ENCODE peak calls at places on chromosomes 1 and 21, in nine cellular contexts. One of them, this sample, is unnamed.

GRCh38 chr1:82801151-82801550 is 1000.4 kb downstream of the ADGRL2 start:
- DNase-seq in upper lobe of right lung: no peak
- DNase-seq in uterus: no peak
- DNase-seq in left lung: no peak
- DNase-seq in CD8-positive, alpha-beta T cell: no peak
- DNase-seq in psoas muscle: no peak
- DNase-seq in pancreas: no peak
- DNase-seq in heart right ventricle: no peak
- DNase-seq in SJSA1: no peak
- DNase-seq in this sample: no peak

GRCh38 chr1:109659145-109659544 is 3.2 kb downstream of the GSTM4 start:
- DNase-seq in upper lobe of right lung: no peak
- DNase-seq in CD8-positive, alpha-beta T cell: no peak
- DNase-seq in left lung: no peak
- DNase-seq in uterus: no peak
- DNase-seq in pancreas: no peak
- DNase-seq in SJSA1: no peak
- DNase-seq in heart right ventricle: no peak
- DNase-seq in psoas muscle: no peak
- DNase-seq in this sample: no peak

GRCh38 chr1:27388337-27389005 is 4.0 kb upstream of the GPR3 start:
- DNase-seq in CD8-positive, alpha-beta T cell: peak; percentile 59
- DNase-seq in SJSA1: no peak
- DNase-seq in uterus: peak; percentile 66
- DNase-seq in left lung: peak; percentile 66
- DNase-seq in heart right ventricle: peak; percentile 68
- DNase-seq in upper lobe of right lung: peak; percentile 81
- DNase-seq in pancreas: no peak
- DNase-seq in psoas muscle: peak; percentile 79
- DNase-seq in this sample: peak; percentile 83

GRCh38 chr21:33229776-33230517 is at the start of gene IFNAR2:
- DNase-seq in CD8-positive, alpha-beta T cell: peak; percentile 70
- DNase-seq in psoas muscle: peak; percentile 87
- DNase-seq in uterus: peak; percentile 81
- DNase-seq in left lung: peak; percentile 81
- DNase-seq in upper lobe of right lung: peak; percentile 90
- DNase-seq in SJSA1: peak; percentile 66
- DNase-seq in pancreas: peak; percentile 88
- DNase-seq in heart right ventricle: peak; percentile 85
- DNase-seq in this sample: peak; percentile 85

GRCh38 chr1:237327061-237327460 is 285.1 kb downstream of the RYR2 start:
- DNase-seq in SJSA1: no peak
- DNase-seq in left lung: no peak
- DNase-seq in CD8-positive, alpha-beta T cell: no peak
- DNase-seq in pancreas: no peak
- DNase-seq in uterus: no peak
- DNase-seq in psoas muscle: no peak
- DNase-seq in upper lobe of right lung: no peak
- DNase-seq in heart right ventricle: no peak
- DNase-seq in this sample: no peak

GRCh38 chr1:228245111-228245510 is 37.3 kb downstream of the OBSCN start:
- DNase-seq in upper lobe of right lung: no peak
- DNase-seq in CD8-positive, alpha-beta T cell: no peak
- DNase-seq in psoas muscle: no peak
- DNase-seq in pancreas: no peak
- DNase-seq in uterus: no peak
- DNase-seq in left lung: no peak
- DNase-seq in SJSA1: no peak
- DNase-seq in heart right ventricle: no peak
- DNase-seq in this sample: no peak

GRCh38 chr1:216462061-216462775 is 39.0 kb upstream of the USH2A start:
- DNase-seq in SJSA1: no peak
- DNase-seq in pancreas: no peak
- DNase-seq in upper lobe of right lung: no peak
- DNase-seq in psoas muscle: no peak
- DNase-seq in heart right ventricle: no peak
- DNase-seq in uterus: no peak
- DNase-seq in left lung: no peak
- DNase-seq in CD8-positive, alpha-beta T cell: no peak
- DNase-seq in this sample: no peak

GRCh38 chr1:179554394-179554793 is 21.4 kb downstream of the NPHS2 start:
- DNase-seq in left lung: no peak
- DNase-seq in psoas muscle: no peak
- DNase-seq in uterus: no peak
- DNase-seq in pancreas: no peak
- DNase-seq in SJSA1: no peak
- DNase-seq in heart right ventricle: no peak
- DNase-seq in CD8-positive, alpha-beta T cell: no peak
- DNase-seq in upper lobe of right lung: no peak
- DNase-seq in this sample: no peak

GRCh38 chr21:39882186-39882882 is 15.1 kb downstream of the PCP4 start:
- DNase-seq in SJSA1: no peak
- DNase-seq in heart right ventricle: no peak
- DNase-seq in psoas muscle: no peak
- DNase-seq in pancreas: no peak
- DNase-seq in left lung: no peak
- DNase-seq in uterus: no peak
- DNase-seq in CD8-positive, alpha-beta T cell: no peak
- DNase-seq in upper lobe of right lung: no peak
- DNase-seq in this sample: no peak

GRCh38 chr1:19438552-19439196 is 46.7 kb downstream of the CAPZB start:
- DNase-seq in psoas muscle: no peak
- DNase-seq in pancreas: no peak
- DNase-seq in CD8-positive, alpha-beta T cell: no peak
- DNase-seq in upper lobe of right lung: no peak
- DNase-seq in left lung: no peak
- DNase-seq in SJSA1: no peak
- DNase-seq in uterus: no peak
- DNase-seq in heart right ventricle: no peak
- DNase-seq in this sample: peak; percentile 16

GRCh38 chr1:109814993-109815786 is 51.5 kb upstream of the EPS8L3 start:
- DNase-seq in upper lobe of right lung: no peak
- DNase-seq in SJSA1: peak; percentile 37
- DNase-seq in CD8-positive, alpha-beta T cell: no peak
- DNase-seq in psoas muscle: no peak
- DNase-seq in uterus: no peak
- DNase-seq in heart right ventricle: no peak
- DNase-seq in pancreas: no peak
- DNase-seq in left lung: no peak
- DNase-seq in this sample: no peak

GRCh38 chr1:89298461-89298860 is 25.8 kb upstream of the GBP5 start:
- DNase-seq in CD8-positive, alpha-beta T cell: no peak
- DNase-seq in psoas muscle: no peak
- DNase-seq in heart right ventricle: no peak
- DNase-seq in uterus: no peak
- DNase-seq in pancreas: no peak
- DNase-seq in left lung: no peak
- DNase-seq in SJSA1: no peak
- DNase-seq in upper lobe of right lung: no peak
- DNase-seq in this sample: no peak

GRCh38 chr1:245894843-245895242 is 612.2 kb downstream of the SMYD3 start:
- DNase-seq in SJSA1: no peak
- DNase-seq in CD8-positive, alpha-beta T cell: no peak
- DNase-seq in heart right ventricle: no peak
- DNase-seq in left lung: no peak
- DNase-seq in upper lobe of right lung: no peak
- DNase-seq in psoas muscle: no peak
- DNase-seq in pancreas: no peak
- DNase-seq in uterus: no peak
- DNase-seq in this sample: peak; percentile 5

GRCh38 chr1:50279622-50280320 is 143.5 kb downstream of the DMRTA2 start:
- DNase-seq in pancreas: no peak
- DNase-seq in left lung: no peak
- DNase-seq in psoas muscle: no peak
- DNase-seq in SJSA1: no peak
- DNase-seq in heart right ventricle: no peak
- DNase-seq in uterus: no peak
- DNase-seq in upper lobe of right lung: no peak
- DNase-seq in CD8-positive, alpha-beta T cell: no peak
- DNase-seq in this sample: peak; percentile 16

GRCh38 chr1:201009967-201010645 is 13.4 kb downstream of the KIF21B start:
- DNase-seq in left lung: no peak
- DNase-seq in pancreas: peak; percentile 42
- DNase-seq in psoas muscle: peak; percentile 26
- DNase-seq in CD8-positive, alpha-beta T cell: no peak
- DNase-seq in heart right ventricle: no peak
- DNase-seq in upper lobe of right lung: no peak
- DNase-seq in SJSA1: no peak
- DNase-seq in uterus: no peak
- DNase-seq in this sample: no peak

GRCh38 chr1:165284471-165284870 is 72.0 kb downstream of the LMX1A start:
- DNase-seq in heart right ventricle: no peak
- DNase-seq in pancreas: no peak
- DNase-seq in psoas muscle: no peak
- DNase-seq in upper lobe of right lung: no peak
- DNase-seq in uterus: no peak
- DNase-seq in CD8-positive, alpha-beta T cell: no peak
- DNase-seq in left lung: no peak
- DNase-seq in SJSA1: no peak
- DNase-seq in this sample: no peak

DNA sequence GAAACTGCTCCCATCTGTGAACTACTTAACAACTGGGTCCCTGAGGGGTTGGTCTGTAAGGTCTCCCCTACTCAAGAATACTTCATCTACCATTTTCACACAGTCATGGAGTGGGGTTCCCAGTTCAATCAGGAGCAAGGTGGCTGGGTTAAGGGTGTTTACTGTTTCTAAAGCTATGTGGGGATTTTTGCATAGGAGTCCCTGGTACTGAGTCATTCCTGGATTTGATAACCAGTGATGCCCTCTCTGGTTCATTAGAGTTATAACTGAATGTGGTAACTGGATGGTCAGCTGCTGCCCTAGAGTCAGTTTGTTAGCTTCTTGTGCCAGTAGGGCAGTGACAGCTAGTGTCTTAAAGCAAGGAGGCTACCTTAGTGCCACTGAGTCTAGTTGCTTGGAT is 29.4 kb upstream of the KCNJ15 start:
- DNase-seq in heart right ventricle: no peak
- DNase-seq in left lung: no peak
- DNase-seq in SJSA1: no peak
- DNase-seq in psoas muscle: no peak
- DNase-seq in upper lobe of right lung: no peak
- DNase-seq in uterus: no peak
- DNase-seq in CD8-positive, alpha-beta T cell: no peak
- DNase-seq in pancreas: no peak
- DNase-seq in this sample: no peak
- H3K9me3 ChIP-seq in heart right ventricle: no peaks in the 10 kb centered on the region
- H3K9me3 ChIP-seq in left lung: peaks cover 6% of the 10 kb centered on the region
- H3K9me3 ChIP-seq in SJSA1: peaks cover 47% of the 10 kb centered on the region
- H3K9me3 ChIP-seq in psoas muscle: peaks cover 35% of the 10 kb centered on the region
- H3K9me3 ChIP-seq in upper lobe of right lung: peaks cover 23% of the 10 kb centered on the region
- H3K9me3 ChIP-seq in uterus: no peaks in the 10 kb centered on the region
- H3K9me3 ChIP-seq in CD8-positive, alpha-beta T cell: peaks cover 12% of the 10 kb centered on the region
- H3K9me3 ChIP-seq in pancreas: peaks cover 4% of the 10 kb centered on the region
- H3K9me3 ChIP-seq in this sample: peaks cover 54% of the 10 kb centered on the region

DNA sequence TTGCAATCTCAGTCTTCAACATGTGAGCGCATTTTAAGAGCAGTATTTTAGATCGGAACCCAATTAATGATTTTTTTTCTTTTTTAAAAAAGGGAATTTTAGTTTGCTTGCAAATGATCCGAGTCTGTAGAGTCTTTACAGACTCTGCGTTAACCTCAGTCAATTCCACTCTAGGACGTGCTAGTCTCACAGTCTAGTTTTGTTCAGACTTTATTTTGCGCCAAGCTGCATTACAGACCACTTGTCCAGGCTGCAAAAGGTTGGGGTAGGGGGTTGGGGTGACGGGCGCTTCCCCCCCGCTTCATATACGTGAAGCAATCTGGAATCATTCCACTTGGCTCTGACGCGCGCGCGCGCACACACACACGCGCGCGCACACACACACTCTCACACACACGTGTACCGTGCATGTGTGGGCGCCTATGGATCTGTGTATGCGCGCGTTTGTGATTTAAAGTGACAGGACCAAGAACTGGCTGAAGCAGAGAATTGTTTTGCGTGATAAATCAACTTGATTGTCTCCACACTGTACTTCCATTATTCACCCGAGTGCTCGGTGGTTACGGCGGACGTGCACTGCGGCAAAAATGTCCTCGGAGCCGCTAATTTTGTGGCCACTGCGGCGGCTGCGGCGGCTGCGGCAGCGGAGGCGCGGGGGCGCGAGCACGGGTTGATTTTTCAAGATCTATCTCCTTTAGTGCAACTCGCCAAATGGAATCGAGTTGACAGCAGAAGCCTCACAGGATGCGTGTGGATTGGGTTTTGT is 25.5 kb upstream of the NFIA start:
- DNase-seq in pancreas: peak; percentile 85
- DNase-seq in left lung: peak; percentile 67
- DNase-seq in uterus: peak; percentile 60
- DNase-seq in heart right ventricle: peak; percentile 60
- DNase-seq in upper lobe of right lung: peak; percentile 81
- DNase-seq in SJSA1: no peak
- DNase-seq in CD8-positive, alpha-beta T cell: no peak
- DNase-seq in psoas muscle: peak; percentile 77
- DNase-seq in this sample: peak; percentile 51
- H3K27me3 ChIP-seq in pancreas: no peaks in the 10 kb centered on the region
- H3K27me3 ChIP-seq in left lung: peaks cover 53% of the 10 kb centered on the region
- H3K27me3 ChIP-seq in uterus: no peaks in the 10 kb centered on the region
- H3K27me3 ChIP-seq in heart right ventricle: no peaks in the 10 kb centered on the region
- H3K27me3 ChIP-seq in upper lobe of right lung: no peaks in the 10 kb centered on the region
- H3K27me3 ChIP-seq in SJSA1: peaks cover 5% of the 10 kb centered on the region
- H3K27me3 ChIP-seq in CD8-positive, alpha-beta T cell: no peaks in the 10 kb centered on the region
- H3K27me3 ChIP-seq in psoas muscle: no peaks in the 10 kb centered on the region
- H3K27me3 ChIP-seq in this sample: no peaks in the 10 kb centered on the region

DNA sequence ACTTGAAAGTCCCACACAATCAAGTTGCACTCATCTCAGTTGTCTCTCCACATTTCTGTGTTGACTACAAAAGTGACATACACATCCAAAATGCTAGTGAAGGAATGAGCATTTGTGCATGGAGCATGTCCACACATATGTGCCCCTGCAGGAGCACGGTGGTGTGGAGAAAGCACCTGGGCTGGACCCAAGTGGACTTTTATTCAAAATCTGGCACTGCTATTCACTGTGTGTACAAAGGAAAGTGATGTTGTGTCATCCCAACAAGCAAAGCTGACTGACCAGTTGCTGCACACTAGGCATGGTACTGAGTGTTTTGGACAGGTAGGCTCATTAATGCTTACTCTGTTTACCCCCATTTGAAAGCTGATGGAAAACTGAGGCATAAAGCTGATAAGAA is 19.3 kb downstream of the CEP104 start:
- DNase-seq in uterus: no peak
- DNase-seq in upper lobe of right lung: no peak
- DNase-seq in SJSA1: no peak
- DNase-seq in heart right ventricle: no peak
- DNase-seq in psoas muscle: no peak
- DNase-seq in left lung: no peak
- DNase-seq in CD8-positive, alpha-beta T cell: no peak
- DNase-seq in pancreas: no peak
- DNase-seq in this sample: no peak
- H3K4me3 ChIP-seq in uterus: no peak overlapping the region
- H3K4me3 ChIP-seq in upper lobe of right lung: no peak overlapping the region
- H3K4me3 ChIP-seq in SJSA1: no peak overlapping the region
- H3K4me3 ChIP-seq in heart right ventricle: no peak overlapping the region
- H3K4me3 ChIP-seq in psoas muscle: no peak overlapping the region
- H3K4me3 ChIP-seq in left lung: no peak overlapping the region
- H3K4me3 ChIP-seq in CD8-positive, alpha-beta T cell: no peak overlapping the region
- H3K4me3 ChIP-seq in pancreas: no peak overlapping the region
- H3K4me3 ChIP-seq in this sample: no peak overlapping the region

DNA sequence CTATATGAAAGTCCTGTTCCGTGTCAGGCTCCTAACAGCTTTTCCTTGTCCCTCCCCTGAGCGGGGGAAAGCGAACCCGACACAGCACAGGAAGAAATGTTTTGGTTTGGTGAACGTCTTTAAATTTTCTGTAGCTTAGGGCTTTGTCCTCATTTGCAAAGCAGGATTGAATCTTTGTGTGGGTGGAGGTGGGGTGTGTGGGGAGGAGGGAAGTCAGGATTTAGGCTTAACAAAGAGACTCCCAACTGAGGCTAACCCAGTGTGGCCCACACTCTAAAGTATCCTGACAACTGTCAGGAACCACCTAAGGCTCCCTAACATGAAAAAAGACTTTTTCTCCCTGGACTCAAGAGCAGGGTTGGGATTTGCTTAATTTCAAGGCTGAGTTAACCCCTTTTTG is 376.2 kb upstream of the C1orf174 start:
- DNase-seq in uterus: no peak
- DNase-seq in upper lobe of right lung: no peak
- DNase-seq in left lung: no peak
- DNase-seq in SJSA1: no peak
- DNase-seq in CD8-positive, alpha-beta T cell: no peak
- DNase-seq in pancreas: no peak
- DNase-seq in psoas muscle: no peak
- DNase-seq in heart right ventricle: no peak
- DNase-seq in this sample: no peak
- H3K9me3 ChIP-seq in uterus: no peaks in the 10 kb centered on the region
- H3K9me3 ChIP-seq in upper lobe of right lung: peaks cover 4% of the 10 kb centered on the region
- H3K9me3 ChIP-seq in left lung: no peaks in the 10 kb centered on the region
- H3K9me3 ChIP-seq in SJSA1: peaks cover 15% of the 10 kb centered on the region
- H3K9me3 ChIP-seq in CD8-positive, alpha-beta T cell: no peaks in the 10 kb centered on the region
- H3K9me3 ChIP-seq in pancreas: no peaks in the 10 kb centered on the region
- H3K9me3 ChIP-seq in psoas muscle: no peaks in the 10 kb centered on the region
- H3K9me3 ChIP-seq in heart right ventricle: no peaks in the 10 kb centered on the region
- H3K9me3 ChIP-seq in this sample: peaks cover 15% of the 10 kb centered on the region